ENCODE peak calls at places on chromosomes 4 and X, in six cellular contexts. E is keratinocyte, Z is IMR-90, D is lower lobe of right lung, T is right lobe of liver, F is stomach. R is an unnamed sample. For H3K4me1, the result is how much of the 10 kb centered on the place peaks cover.

GRCh38 chr4:150078996-150079581 is 844 bp downstream of the DCLK2 start:
- DNase-seq in E (no peak), Z (peak), D (peak), T (peak), F (no peak), R (peak)

GRCh38 chr4:15001248-15001824 is 945 bp upstream of the CPEB2 start:
- DNase-seq in E (peak), Z (peak), D (peak), T (peak), F (peak), R (peak)

GRCh38 chr4:5782829-5783476 is 72.0 kb downstream of the EVC start:
- DNase-seq in E (no peak), Z (no peak), D (no peak), T (peak), F (no peak), R (peak)

GRCh38 chr4:101147283-101147682 is 200.0 kb downstream of the PPP3CA start:
- DNase-seq in E (no peak), Z (no peak), D (no peak), T (no peak), F (no peak), R (no peak)

GRCh38 chrX:133005038-133005437 is 46.6 kb upstream of the HS6ST2 start:
- DNase-seq in E (no peak), Z (peak), D (no peak), T (no peak), F (no peak), R (no peak)

GRCh38 chr4:77104405-77105292 is 28.9 kb upstream of the CCNI start:
- DNase-seq in E (no peak), Z (no peak), D (peak), T (peak), F (peak), R (peak)

GRCh38 chrX:154727418-154728323 is 23.2 kb downstream of the GAB3 start:
- DNase-seq in E (no peak), Z (peak), D (peak), T (peak), F (no peak), R (peak)

GRCh38 chr4:88791274-88791673 is 93.6 kb upstream of the NAP1L5 start:
- DNase-seq in E (no peak), Z (peak), D (no peak), T (no peak), F (no peak), R (no peak)

GRCh38 chrX:8913665-8914409 is 112.7 kb upstream of the FAM9A start:
- DNase-seq in E (no peak), Z (peak), D (no peak), T (peak), F (no peak), R (peak)

GRCh38 chr4:182143086-182143821 is 99.9 kb upstream of the TENM3 start:
- DNase-seq in E (no peak), Z (peak), D (no peak), T (no peak), F (no peak), R (no peak)

GRCh38 chrX:150551963-150552362 is 16.5 kb upstream of the MTM1 start:
- DNase-seq in E (no peak), Z (no peak), D (no peak), T (no peak), F (no peak), R (no peak)

GRCh38 chr4:159248383-159249178 is 145.7 kb downstream of the RAPGEF2 start:
- DNase-seq in E (no peak), Z (peak), D (no peak), T (no peak), F (no peak), R (no peak)

GRCh38 chrX:144717682-144718081 is 529.6 kb upstream of the SPANXN1 start:
- DNase-seq in E (no peak), Z (no peak), D (no peak), T (no peak), F (no peak), R (no peak)

GRCh38 chr4:120007171-120007894 is 59.3 kb downstream of the MAD2L1 start:
- DNase-seq in E (no peak), Z (peak), D (no peak), T (no peak), F (no peak), R (no peak)

GRCh38 chr4:5371415-5372190 is 320.3 kb downstream of the STK32B start:
- DNase-seq in E (no peak), Z (peak), D (no peak), T (no peak), F (no peak), R (no peak)

GRCh38 chr4:117777721-117778120 is 256.6 kb upstream of the NDST3 start:
- DNase-seq in E (no peak), Z (no peak), D (no peak), T (no peak), F (no peak), R (no peak)

GRCh38 chr4:142474398-142475087 is 371.6 kb downstream of the INPP4B start:
- DNase-seq in E (peak), Z (peak), D (no peak), T (no peak), F (peak), R (no peak)

GRCh38 chrX:57821703-57822375 is 88.4 kb downstream of the ZXDA start:
- DNase-seq in E (peak), Z (peak), D (no peak), T (no peak), F (no peak), R (no peak)

GRCh38 chrX:107659768-107660167 is 31.5 kb downstream of the PRPS1 start:
- DNase-seq in E (no peak), Z (peak), D (no peak), T (no peak), F (no peak), R (no peak)

GRCh38 chrX:150872773-150873336 is 25.6 kb downstream of the CD99L2 start:
- DNase-seq in E (no peak), Z (no peak), D (no peak), T (no peak), F (no peak), R (no peak)

GRCh38 chrX:153900806-153901752 is 3.4 kb upstream of the AVPR2 start:
- DNase-seq in E (peak), Z (peak), D (peak), T (peak), F (peak), R (no peak)

GRCh38 chr4:152220201-152220666 is 315.7 kb downstream of the FBXW7 start:
- DNase-seq in E (peak), Z (no peak), D (no peak), T (no peak), F (no peak), R (no peak)

GRCh38 chr4:121980643-121981042 is 28.8 kb upstream of the TRPC3 start:
- DNase-seq in E (no peak), Z (peak), D (no peak), T (no peak), F (no peak), R (no peak)

GRCh38 chrX:55486736-55487135 is 2.9 kb downstream of the USP51 start:
- DNase-seq in E (no peak), Z (no peak), D (no peak), T (no peak), F (no peak), R (peak)

GRCh38 chr4:118973295-118973694 is 84.6 kb downstream of the SYNPO2 start:
- DNase-seq in E (no peak), Z (no peak), D (no peak), T (no peak), F (no peak), R (no peak)

GRCh38 chrX:28016823-28017222 is 35.6 kb upstream of the DCAF8L1 start:
- DNase-seq in E (no peak), Z (no peak), D (no peak), T (no peak), F (no peak), R (no peak)

GRCh38 chrX:8323356-8323755 is 141.3 kb upstream of the VCX3B start:
- DNase-seq in E (no peak), Z (no peak), D (no peak), T (no peak), F (no peak), R (no peak)

GRCh38 chrX:39613997-39614679 is 483.6 kb downstream of the BCOR start:
- DNase-seq in E (no peak), Z (no peak), D (peak), T (peak), F (no peak), R (no peak)

GRCh38 chr4:175421506-175421905 is 390.6 kb downstream of the GPM6A start:
- DNase-seq in E (no peak), Z (peak), D (no peak), T (no peak), F (no peak), R (no peak)
- TF ChIP-seq CTCF in E (no peak), Z (no peak), D (no peak), T (no peak), F (no peak), R (no peak)

GRCh38 chrX:5644786-5645185 is 583.9 kb downstream of the NLGN4X start:
- DNase-seq in E (no peak), Z (no peak), D (no peak), T (no peak), F (no peak), R (no peak)
- H3K4me3 ChIP-seq in E (no peak), Z (no peak), D (no peak), T (no peak), F (no peak), R (no peak)

DNA sequence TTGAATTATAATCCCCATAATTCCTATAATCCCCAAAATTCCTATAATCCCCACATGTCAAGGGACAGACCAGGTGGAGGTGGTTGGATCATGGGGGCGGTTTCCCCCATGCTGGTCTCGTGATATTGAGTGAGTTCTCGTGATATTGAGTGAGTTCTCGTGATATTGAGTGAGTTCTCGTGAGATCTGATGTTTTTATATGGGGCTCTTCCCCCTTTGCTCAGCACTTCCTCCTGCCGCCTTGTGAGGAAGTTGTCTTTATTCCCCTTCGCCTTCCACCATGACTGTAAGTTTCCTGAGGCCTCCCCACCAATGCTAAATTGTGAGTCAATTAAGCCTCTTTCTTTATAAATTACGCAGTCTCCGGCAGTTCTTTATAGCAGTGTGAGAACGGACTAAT is 36.6 kb upstream of the GPR78 start:
- DNase-seq in E (no peak), Z (no peak), D (no peak), T (no peak), F (no peak), R (no peak)
- H3K4me1 ChIP-seq in E (under half), Z (under half), D (under half), T (under half), F (under half), R (under half)

GRCh38 chr4:124515591-124515990 is 196.9 kb downstream of the ANKRD50 start:
- DNase-seq in E (no peak), Z (no peak), D (no peak), T (no peak), F (no peak), R (no peak)
- TF ChIP-seq CTCF in E (no peak), Z (no peak), D (no peak), T (no peak), F (no peak), R (no peak)

DNA sequence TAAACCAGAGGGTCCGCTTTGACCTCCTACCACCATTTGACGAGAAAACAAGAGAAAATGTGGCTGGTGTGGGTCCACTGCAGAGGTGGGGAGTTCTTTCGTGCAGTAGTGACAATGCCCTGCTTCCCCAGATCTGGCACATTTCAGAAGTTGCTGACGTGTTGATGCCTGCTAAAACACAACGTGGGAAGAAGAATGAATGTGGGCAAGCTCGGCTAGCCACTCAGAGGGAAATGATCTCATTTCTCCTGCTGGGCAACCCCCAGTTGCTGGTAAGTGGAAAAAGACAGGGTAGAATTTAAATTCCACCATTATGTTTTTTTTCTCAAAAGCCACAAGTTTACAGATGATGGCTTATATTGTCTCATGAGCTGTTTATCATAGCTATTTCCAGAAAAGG is 77.9 kb downstream of the LUZP4 start:
- DNase-seq in E (no peak), Z (peak), D (no peak), T (no peak), F (no peak), R (no peak)
- H3K4me3 ChIP-seq in E (no peak), Z (no peak), D (no peak), T (no peak), F (no peak), R (no peak)

GRCh38 chrX:129594781-129595180 is 54.7 kb downstream of the OCRL start:
- DNase-seq in E (no peak), Z (no peak), D (no peak), T (no peak), F (no peak), R (no peak)
- H3K4me1 ChIP-seq in E (under half), Z (under half), D (under half), T (under half), F (under half), R (under half)

GRCh38 chrX:12080265-12080664 is 58.0 kb upstream of the FRMPD4 start:
- DNase-seq in E (no peak), Z (peak), D (no peak), T (no peak), F (no peak), R (no peak)
- TF ChIP-seq CTCF in E (peak), Z (peak), D (peak), T (peak), F (no peak), R (peak)

DNA sequence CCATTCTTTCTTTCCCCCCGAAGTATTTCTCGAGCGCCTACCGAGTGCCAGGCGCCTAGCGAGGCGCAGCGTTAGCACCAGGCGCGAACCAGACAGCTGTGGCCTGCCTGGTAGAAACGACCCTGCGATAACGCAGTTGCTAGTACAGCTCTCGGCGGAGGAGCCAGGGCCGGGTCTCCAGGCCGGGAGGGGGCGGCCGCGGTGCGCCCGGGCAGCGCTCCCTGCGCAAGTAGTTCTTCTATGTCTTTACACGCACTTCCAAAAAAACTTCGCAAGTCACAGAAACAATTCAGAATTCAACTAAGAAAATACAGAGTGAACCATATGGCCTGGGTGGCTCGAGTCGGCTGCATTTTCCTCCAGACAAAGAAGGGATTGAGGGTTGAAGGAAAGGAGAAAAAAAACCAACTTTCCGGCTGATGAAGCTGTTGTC is 7.0 kb upstream of the NEUROG2 start:
- DNase-seq in E (no peak), Z (peak), D (no peak), T (no peak), F (no peak), R (no peak)
- H3K4me3 ChIP-seq in E (peak), Z (peak), D (peak), T (peak), F (peak), R (peak)